ENCODE peak calls at places on chromosomes 1 and 21, in six cellular contexts. One of them, this sample, is unnamed.

GRCh38 chr1:219537182-219537581 is 75.7 kb downstream of the ZC3H11B start:
- DNase-seq in heart right ventricle: no peak
- DNase-seq in cardiac muscle cell: no peak
- DNase-seq in prostate gland: no peak
- DNase-seq in thoracic aorta: no peak
- DNase-seq in neuronal stem cell: no peak
- DNase-seq in this sample: no peak

GRCh38 chr1:6858586-6858985 is 73.3 kb downstream of the CAMTA1 start:
- DNase-seq in thoracic aorta: no peak
- DNase-seq in neuronal stem cell: no peak
- DNase-seq in prostate gland: no peak
- DNase-seq in cardiac muscle cell: peak
- DNase-seq in heart right ventricle: no peak
- DNase-seq in this sample: no peak

GRCh38 chr1:207997486-207998268 is 86.8 kb upstream of the CD34 start:
- DNase-seq in thoracic aorta: peak
- DNase-seq in neuronal stem cell: peak
- DNase-seq in heart right ventricle: peak
- DNase-seq in prostate gland: peak
- DNase-seq in cardiac muscle cell: peak
- DNase-seq in this sample: no peak

GRCh38 chr1:161290779-161291178 is 19.0 kb downstream of the MPZ start:
- DNase-seq in cardiac muscle cell: no peak
- DNase-seq in prostate gland: no peak
- DNase-seq in heart right ventricle: no peak
- DNase-seq in neuronal stem cell: no peak
- DNase-seq in thoracic aorta: no peak
- DNase-seq in this sample: no peak

GRCh38 chr21:29933088-29933487 is 6.7 kb downstream of the GRIK1 start:
- DNase-seq in thoracic aorta: no peak
- DNase-seq in cardiac muscle cell: no peak
- DNase-seq in heart right ventricle: no peak
- DNase-seq in neuronal stem cell: no peak
- DNase-seq in prostate gland: no peak
- DNase-seq in this sample: no peak

GRCh38 chr21:26445440-26445839 is 127.6 kb downstream of the CYYR1 start:
- DNase-seq in cardiac muscle cell: peak
- DNase-seq in prostate gland: no peak
- DNase-seq in neuronal stem cell: no peak
- DNase-seq in heart right ventricle: no peak
- DNase-seq in thoracic aorta: no peak
- DNase-seq in this sample: no peak

GRCh38 chr21:15592271-15592860 is 137.4 kb upstream of the USP25 start:
- DNase-seq in prostate gland: peak
- DNase-seq in cardiac muscle cell: peak
- DNase-seq in thoracic aorta: no peak
- DNase-seq in neuronal stem cell: peak
- DNase-seq in heart right ventricle: no peak
- DNase-seq in this sample: no peak

GRCh38 chr1:214009613-214010550 is 22.1 kb downstream of the PROX1 start:
- DNase-seq in heart right ventricle: no peak
- DNase-seq in cardiac muscle cell: no peak
- DNase-seq in thoracic aorta: no peak
- DNase-seq in neuronal stem cell: no peak
- DNase-seq in prostate gland: no peak
- DNase-seq in this sample: no peak

GRCh38 chr21:25036775-25037174 is 570.5 kb downstream of the MRPL39 start:
- DNase-seq in cardiac muscle cell: no peak
- DNase-seq in thoracic aorta: no peak
- DNase-seq in prostate gland: no peak
- DNase-seq in neuronal stem cell: no peak
- DNase-seq in heart right ventricle: no peak
- DNase-seq in this sample: no peak

GRCh38 chr1:205954819-205955404 is 11.7 kb upstream of the SLC26A9 start:
- DNase-seq in neuronal stem cell: no peak
- DNase-seq in thoracic aorta: no peak
- DNase-seq in prostate gland: no peak
- DNase-seq in heart right ventricle: no peak
- DNase-seq in cardiac muscle cell: no peak
- DNase-seq in this sample: no peak

GRCh38 chr1:153639280-153639679 is 5.4 kb downstream of the CHTOP start:
- DNase-seq in neuronal stem cell: no peak
- DNase-seq in cardiac muscle cell: no peak
- DNase-seq in thoracic aorta: no peak
- DNase-seq in prostate gland: no peak
- DNase-seq in heart right ventricle: no peak
- DNase-seq in this sample: no peak

GRCh38 chr21:32307706-32308105 is 9.1 kb downstream of the MRAP start:
- DNase-seq in neuronal stem cell: no peak
- DNase-seq in heart right ventricle: no peak
- DNase-seq in cardiac muscle cell: peak
- DNase-seq in prostate gland: no peak
- DNase-seq in thoracic aorta: no peak
- DNase-seq in this sample: no peak

DNA sequence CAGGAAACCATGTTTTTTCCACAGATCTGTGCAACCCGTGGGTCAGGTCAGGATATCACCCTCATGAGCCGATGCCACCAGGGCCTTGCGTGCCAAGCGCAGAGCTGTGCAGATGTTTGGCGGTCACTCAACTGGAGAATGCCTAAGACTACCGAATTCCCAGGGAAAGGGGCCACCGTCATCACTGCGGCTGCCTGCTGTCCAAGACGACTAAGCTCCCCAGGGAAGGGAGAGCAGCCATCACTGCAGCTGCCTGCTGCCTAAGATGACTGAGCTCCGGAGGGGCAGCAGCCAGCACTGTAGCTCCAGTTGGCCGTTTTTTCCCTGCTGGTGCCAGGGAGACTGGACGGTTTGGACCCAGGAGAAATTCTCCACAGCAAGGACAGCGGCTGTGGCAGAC is 31.1 kb downstream of the AKT3 start:
- DNase-seq in heart right ventricle: peak
- DNase-seq in thoracic aorta: no peak
- DNase-seq in prostate gland: no peak
- DNase-seq in neuronal stem cell: no peak
- DNase-seq in cardiac muscle cell: no peak
- DNase-seq in this sample: no peak
- H3K27ac ChIP-seq in heart right ventricle: no peak
- H3K27ac ChIP-seq in thoracic aorta: no peak
- H3K27ac ChIP-seq in prostate gland: no peak
- H3K27ac ChIP-seq in neuronal stem cell: no peak
- H3K27ac ChIP-seq in cardiac muscle cell: no peak
- H3K27ac ChIP-seq in this sample: no peak

GRCh38 chr1:36303244-36303643 is 2.9 kb upstream of the SH3D21 start:
- DNase-seq in neuronal stem cell: no peak
- DNase-seq in prostate gland: no peak
- DNase-seq in heart right ventricle: no peak
- DNase-seq in thoracic aorta: no peak
- DNase-seq in cardiac muscle cell: no peak
- DNase-seq in this sample: no peak

GRCh38 chr1:36298640-36299039 is 7.5 kb upstream of the SH3D21 start:
- DNase-seq in thoracic aorta: no peak
- DNase-seq in neuronal stem cell: no peak
- DNase-seq in cardiac muscle cell: no peak
- DNase-seq in heart right ventricle: no peak
- DNase-seq in prostate gland: no peak
- DNase-seq in this sample: no peak

GRCh38 chr1:36300526-36300925 is 5.6 kb upstream of the SH3D21 start:
- DNase-seq in cardiac muscle cell: no peak
- DNase-seq in thoracic aorta: no peak
- DNase-seq in neuronal stem cell: no peak
- DNase-seq in heart right ventricle: no peak
- DNase-seq in prostate gland: no peak
- DNase-seq in this sample: no peak

GRCh38 chr1:36303650-36304360 is 2.4 kb upstream of the SH3D21 start:
- DNase-seq in thoracic aorta: no peak
- DNase-seq in cardiac muscle cell: no peak
- DNase-seq in heart right ventricle: no peak
- DNase-seq in prostate gland: no peak
- DNase-seq in neuronal stem cell: no peak
- DNase-seq in this sample: peak

GRCh38 chr1:36301220-36301619 is 4.9 kb upstream of the SH3D21 start:
- DNase-seq in thoracic aorta: no peak
- DNase-seq in prostate gland: no peak
- DNase-seq in cardiac muscle cell: no peak
- DNase-seq in neuronal stem cell: no peak
- DNase-seq in heart right ventricle: no peak
- DNase-seq in this sample: no peak
- H3K27ac ChIP-seq in thoracic aorta: no peak
- H3K27ac ChIP-seq in prostate gland: peak
- H3K27ac ChIP-seq in cardiac muscle cell: no peak
- H3K27ac ChIP-seq in neuronal stem cell: no peak
- H3K27ac ChIP-seq in heart right ventricle: peak
- H3K27ac ChIP-seq in this sample: peak

GRCh38 chr1:235423214-235423652 is 56.0 kb downstream of the TBCE start:
- DNase-seq in prostate gland: no peak
- DNase-seq in heart right ventricle: no peak
- DNase-seq in neuronal stem cell: no peak
- DNase-seq in thoracic aorta: no peak
- DNase-seq in cardiac muscle cell: no peak
- DNase-seq in this sample: no peak
- H3K27ac ChIP-seq in prostate gland: no peak
- H3K27ac ChIP-seq in heart right ventricle: no peak
- H3K27ac ChIP-seq in neuronal stem cell: no peak
- H3K27ac ChIP-seq in thoracic aorta: no peak
- H3K27ac ChIP-seq in cardiac muscle cell: no peak
- H3K27ac ChIP-seq in this sample: no peak

GRCh38 chr1:17575786-17576584 is 36.5 kb downstream of the ARHGEF10L start:
- DNase-seq in thoracic aorta: no peak
- DNase-seq in prostate gland: no peak
- DNase-seq in heart right ventricle: no peak
- DNase-seq in neuronal stem cell: no peak
- DNase-seq in cardiac muscle cell: no peak
- DNase-seq in this sample: no peak
- H3K27ac ChIP-seq in thoracic aorta: peak
- H3K27ac ChIP-seq in prostate gland: peak
- H3K27ac ChIP-seq in heart right ventricle: no peak
- H3K27ac ChIP-seq in neuronal stem cell: peak
- H3K27ac ChIP-seq in cardiac muscle cell: peak
- H3K27ac ChIP-seq in this sample: peak

GRCh38 chr1:171790318-171790717 is 8.9 kb downstream of the METTL13 start:
- DNase-seq in thoracic aorta: no peak
- DNase-seq in heart right ventricle: no peak
- DNase-seq in prostate gland: no peak
- DNase-seq in cardiac muscle cell: no peak
- DNase-seq in neuronal stem cell: no peak
- DNase-seq in this sample: no peak
- H3K27ac ChIP-seq in thoracic aorta: no peak
- H3K27ac ChIP-seq in heart right ventricle: no peak
- H3K27ac ChIP-seq in prostate gland: no peak
- H3K27ac ChIP-seq in cardiac muscle cell: no peak
- H3K27ac ChIP-seq in neuronal stem cell: no peak
- H3K27ac ChIP-seq in this sample: no peak

DNA sequence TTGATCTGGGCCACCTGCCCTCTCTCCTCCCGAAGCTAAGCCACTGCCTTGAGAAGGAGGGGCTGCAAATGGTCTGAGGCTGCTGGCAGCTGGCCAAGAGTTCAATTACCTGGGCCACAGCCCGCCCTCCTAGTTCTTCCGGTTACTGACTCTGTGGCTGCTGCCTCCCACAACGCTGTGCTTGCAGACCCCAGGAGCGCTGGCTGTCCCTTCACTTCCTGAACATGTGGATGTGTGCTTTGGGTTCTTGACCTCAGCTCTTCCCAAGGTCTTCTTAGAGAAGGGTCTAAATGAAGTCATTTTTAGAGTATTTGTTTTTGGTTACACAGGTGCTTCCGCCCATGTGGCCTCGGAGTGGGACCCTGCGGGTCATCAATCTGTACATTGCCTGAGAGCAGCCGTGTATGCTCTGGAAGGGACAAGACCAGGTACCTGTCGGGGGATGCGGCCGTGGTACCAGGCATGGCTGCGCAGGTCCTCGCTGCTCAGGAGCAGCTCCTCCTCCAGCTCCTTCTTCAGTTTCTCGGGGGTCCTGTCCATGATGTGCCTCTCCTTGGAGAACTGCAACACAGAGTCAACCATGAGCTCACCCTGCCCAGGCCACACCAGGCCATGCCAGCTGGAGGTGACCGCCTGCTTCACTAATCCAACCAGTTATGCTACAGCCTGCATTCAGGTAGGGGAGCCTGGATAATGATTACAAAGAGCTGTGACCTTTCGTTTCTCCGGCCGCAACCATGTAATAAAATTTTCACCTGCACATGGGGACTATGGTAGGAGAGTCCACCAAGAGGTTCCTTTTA is 89.6 kb downstream of the BCAR3 start:
- DNase-seq in thoracic aorta: no peak
- DNase-seq in neuronal stem cell: no peak
- DNase-seq in prostate gland: peak
- DNase-seq in cardiac muscle cell: no peak
- DNase-seq in heart right ventricle: no peak
- DNase-seq in this sample: peak
- H3K27ac ChIP-seq in thoracic aorta: no peak
- H3K27ac ChIP-seq in neuronal stem cell: no peak
- H3K27ac ChIP-seq in prostate gland: peak
- H3K27ac ChIP-seq in cardiac muscle cell: no peak
- H3K27ac ChIP-seq in heart right ventricle: no peak
- H3K27ac ChIP-seq in this sample: peak

This sample was measured in suprapubic skin.